ENCODE peak calls at places on chromosomes 3 and 15, in nine cellular contexts. R is lower leg skin, U is testis, D is coronary artery, N is neural crest cell, Z is fibroblast of villous mesenchyme, O is IMR-90, P is GM23338, G is AG10803. Y is an unnamed sample.

GRCh38 chr3:123025642-123026521 is 1.7 kb downstream of the SEMA5B start:
- DNase-seq in Z (no peak), D (peak), P (peak), O (no peak), G (no peak), U (no peak), R (no peak), N (peak), Y (peak)

GRCh38 chr3:170000051-170000450 is 33.4 kb downstream of the SEC62 start:
- DNase-seq in P (no peak), D (no peak), O (no peak), N (no peak), Z (no peak), R (no peak), G (no peak), U (no peak), Y (no peak)

GRCh38 chr15:96353931-96354730 is 23.6 kb downstream of the NR2F2 start:
- DNase-seq in Z (peak), U (peak), G (no peak), D (peak), O (peak), N (peak), R (peak), P (peak), Y (peak)

GRCh38 chr3:192237992-192238608 is 489.2 kb downstream of the FGF12 start:
- DNase-seq in R (no peak), N (no peak), D (no peak), Z (no peak), P (peak), O (no peak), G (no peak), U (no peak), Y (peak)

GRCh38 chr15:95799286-95800187 is 531.0 kb upstream of the NR2F2 start:
- DNase-seq in D (no peak), N (no peak), R (no peak), P (no peak), G (peak), U (no peak), Z (peak), O (peak), Y (no peak)

GRCh38 chr15:74621936-74622335 is 6.3 kb downstream of the CLK3 start:
- DNase-seq in R (no peak), U (no peak), G (no peak), O (no peak), P (peak), D (no peak), N (no peak), Z (no peak), Y (no peak)

GRCh38 chr15:69035205-69035917 is 20.9 kb downstream of the NOX5 start:
- DNase-seq in P (peak), O (no peak), G (no peak), U (no peak), N (peak), Z (no peak), R (peak), D (peak), Y (peak)

GRCh38 chr3:45075821-45076625 is 49.9 kb downstream of the CLEC3B start:
- DNase-seq in O (no peak), Z (no peak), D (no peak), N (no peak), U (no peak), P (no peak), G (no peak), R (no peak), Y (no peak)

GRCh38 chr3:149224736-149225594 is 3.3 kb upstream of the CP start:
- DNase-seq in P (no peak), G (peak), D (no peak), R (no peak), U (no peak), Z (peak), O (peak), N (no peak), Y (no peak)

GRCh38 chr3:26452363-26452762 is 170.2 kb upstream of the LRRC3B start:
- DNase-seq in G (no peak), N (no peak), O (no peak), U (no peak), Z (no peak), D (no peak), R (no peak), P (no peak), Y (no peak)

GRCh38 chr3:171384101-171384891 is 75.9 kb downstream of the TNIK start:
- DNase-seq in O (peak), N (no peak), Z (peak), P (peak), U (no peak), G (no peak), R (no peak), D (no peak), Y (no peak)

GRCh38 chr3:101898752-101899169 is 49.4 kb downstream of the NFKBIZ start:
- DNase-seq in U (no peak), P (no peak), G (no peak), D (no peak), N (no peak), R (no peak), Z (no peak), O (no peak), Y (no peak)

GRCh38 chr3:61638721-61639120 is 77.3 kb downstream of the PTPRG start:
- DNase-seq in P (no peak), Z (peak), R (no peak), U (no peak), O (peak), N (no peak), G (peak), D (no peak), Y (no peak)

GRCh38 chr15:50996641-50997040 is 88.2 kb downstream of the AP4E1 start:
- DNase-seq in G (peak), U (no peak), D (no peak), N (no peak), O (peak), Z (no peak), P (no peak), R (no peak), Y (no peak)

GRCh38 chr3:88113311-88114162 is 36.2 kb upstream of the C3orf38 start:
- DNase-seq in N (peak), U (peak), O (peak), Z (peak), G (peak), D (no peak), R (no peak), P (peak), Y (peak)

GRCh38 chr3:188861847-188862740 is 309.7 kb upstream of the TPRG1 start:
- DNase-seq in O (peak), N (no peak), Z (peak), D (no peak), P (no peak), R (no peak), G (peak), U (no peak), Y (no peak)

GRCh38 chr15:30827625-30828303 is 76.0 kb upstream of the FAN1 start:
- DNase-seq in O (no peak), Z (no peak), U (no peak), P (no peak), R (no peak), G (no peak), N (no peak), D (no peak), Y (no peak)

GRCh38 chr15:50259276-50259675 is 6.2 kb downstream of the HDC start:
- DNase-seq in G (no peak), U (no peak), R (no peak), D (no peak), Z (no peak), N (no peak), P (no peak), O (no peak), Y (no peak)

GRCh38 chr3:150411971-150412370 is 3.9 kb downstream of the TSC22D2 start:
- DNase-seq in N (no peak), U (no peak), D (no peak), P (no peak), O (peak), Z (peak), R (no peak), G (peak), Y (no peak)

GRCh38 chr3:188706176-188706575 is 465.6 kb upstream of the TPRG1 start:
- DNase-seq in R (no peak), D (no peak), Z (peak), G (no peak), O (peak), P (no peak), N (no peak), U (no peak), Y (no peak)

GRCh38 chr15:62068071-62068786 is 1.5 kb downstream of the C2CD4A start:
- DNase-seq in O (no peak), D (no peak), P (peak), U (peak), G (peak), N (peak), R (no peak), Z (peak), Y (peak)

DNA sequence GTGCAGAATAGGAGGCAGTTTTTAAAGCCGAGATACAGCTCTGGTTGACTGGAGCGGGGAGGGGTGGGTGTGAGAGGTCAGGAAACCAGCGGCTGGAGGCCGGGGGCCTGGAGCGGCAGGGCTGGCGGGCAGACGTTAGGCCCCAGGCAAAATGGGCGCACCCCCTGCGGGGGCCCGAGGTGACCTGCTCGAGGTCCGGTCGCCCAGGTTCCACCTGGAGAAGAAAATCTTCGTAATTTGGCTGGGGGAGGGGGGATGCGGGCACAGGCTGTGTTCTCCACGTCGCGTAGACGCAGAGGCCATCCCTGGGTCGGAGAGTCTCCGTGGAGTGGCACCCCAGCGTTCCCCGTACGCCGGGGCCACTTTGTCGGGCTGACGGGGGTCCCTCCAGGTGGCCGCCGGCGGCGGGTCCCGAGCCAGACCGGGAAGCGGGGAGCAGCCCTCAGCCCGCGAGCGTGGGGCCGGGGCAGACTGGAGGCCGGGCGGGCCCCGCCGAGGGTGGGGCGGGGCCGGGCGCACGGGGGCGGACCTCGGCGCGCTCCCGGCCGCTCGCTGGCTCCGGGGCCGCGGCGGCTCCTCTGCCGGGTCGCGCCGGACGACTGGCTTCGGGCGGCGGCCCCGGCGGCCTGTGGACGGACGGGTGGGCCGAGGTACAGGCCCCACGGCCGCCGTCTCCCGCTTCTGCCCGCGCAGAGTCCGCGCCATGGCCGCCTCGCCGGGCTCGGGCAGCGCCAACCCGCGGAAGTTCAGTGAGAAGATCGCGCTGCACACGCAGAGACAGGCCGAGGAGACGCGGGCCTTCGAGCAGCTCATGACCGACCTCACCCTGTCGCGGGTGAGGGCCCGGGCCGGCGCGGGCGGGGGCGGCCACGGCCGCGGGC is at the start of gene CRTC3:
- DNase-seq in G (peak), N (peak), P (peak), R (peak), Z (peak), O (peak), D (peak), U (peak), Y (peak)
- TF ChIP-seq CTCF in G (peak), N (no peak), P (no peak), R (no peak), Z (no peak), O (peak), D (no peak), U (no peak), Y (no peak)

GRCh38 chr3:186421946-186422345 is 59.9 kb upstream of the DGKG start:
- DNase-seq in O (no peak), U (no peak), D (no peak), G (no peak), Z (no peak), N (no peak), R (no peak), P (no peak), Y (no peak)

GRCh38 chr3:186427627-186428026 is 65.6 kb upstream of the DGKG start:
- DNase-seq in U (no peak), R (no peak), Z (peak), O (peak), D (no peak), N (no peak), G (no peak), P (no peak), Y (no peak)

GRCh38 chr3:186425788-186426730 is 64.0 kb upstream of the DGKG start:
- DNase-seq in G (peak), O (peak), U (no peak), D (no peak), R (no peak), N (no peak), P (peak), Z (peak), Y (no peak)
- TF ChIP-seq CTCF in G (peak), O (peak), U (no peak), D (no peak), R (no peak), N (peak), P (peak), Z (peak), Y (peak)

GRCh38 chr3:139311557-139311956 is 32.3 kb upstream of the MRPS22 start:
- DNase-seq in G (no peak), P (no peak), U (no peak), O (no peak), D (no peak), N (no peak), R (no peak), Z (no peak), Y (no peak)
- TF ChIP-seq CTCF in G (no peak), P (no peak), U (no peak), O (no peak), D (no peak), N (no peak), R (no peak), Z (no peak), Y (no peak)

GRCh38 chr3:72200332-72200731 is 415.4 kb upstream of the PROK2 start:
- DNase-seq in G (no peak), Z (no peak), O (no peak), U (no peak), R (no peak), P (no peak), D (no peak), N (no peak), Y (no peak)

GRCh38 chr3:72195895-72196294 is 410.9 kb upstream of the PROK2 start:
- DNase-seq in R (no peak), D (no peak), O (no peak), G (no peak), Z (no peak), U (no peak), P (no peak), N (no peak), Y (no peak)

GRCh38 chr3:72196377-72196929 is 411.5 kb upstream of the PROK2 start:
- DNase-seq in P (no peak), N (no peak), U (no peak), D (no peak), Z (no peak), O (no peak), G (no peak), R (no peak), Y (no peak)

GRCh38 chr3:72203105-72203504 is 418.2 kb upstream of the PROK2 start:
- DNase-seq in R (no peak), G (no peak), N (no peak), O (no peak), D (no peak), P (no peak), U (no peak), Z (no peak), Y (no peak)

GRCh38 chr3:72199530-72199929 is 414.6 kb upstream of the PROK2 start:
- DNase-seq in P (no peak), Z (no peak), N (no peak), U (no peak), G (no peak), O (no peak), D (no peak), R (no peak), Y (no peak)
- TF ChIP-seq CTCF in P (no peak), Z (no peak), N (no peak), U (no peak), G (no peak), O (no peak), D (no peak), R (no peak), Y (no peak)

DNA sequence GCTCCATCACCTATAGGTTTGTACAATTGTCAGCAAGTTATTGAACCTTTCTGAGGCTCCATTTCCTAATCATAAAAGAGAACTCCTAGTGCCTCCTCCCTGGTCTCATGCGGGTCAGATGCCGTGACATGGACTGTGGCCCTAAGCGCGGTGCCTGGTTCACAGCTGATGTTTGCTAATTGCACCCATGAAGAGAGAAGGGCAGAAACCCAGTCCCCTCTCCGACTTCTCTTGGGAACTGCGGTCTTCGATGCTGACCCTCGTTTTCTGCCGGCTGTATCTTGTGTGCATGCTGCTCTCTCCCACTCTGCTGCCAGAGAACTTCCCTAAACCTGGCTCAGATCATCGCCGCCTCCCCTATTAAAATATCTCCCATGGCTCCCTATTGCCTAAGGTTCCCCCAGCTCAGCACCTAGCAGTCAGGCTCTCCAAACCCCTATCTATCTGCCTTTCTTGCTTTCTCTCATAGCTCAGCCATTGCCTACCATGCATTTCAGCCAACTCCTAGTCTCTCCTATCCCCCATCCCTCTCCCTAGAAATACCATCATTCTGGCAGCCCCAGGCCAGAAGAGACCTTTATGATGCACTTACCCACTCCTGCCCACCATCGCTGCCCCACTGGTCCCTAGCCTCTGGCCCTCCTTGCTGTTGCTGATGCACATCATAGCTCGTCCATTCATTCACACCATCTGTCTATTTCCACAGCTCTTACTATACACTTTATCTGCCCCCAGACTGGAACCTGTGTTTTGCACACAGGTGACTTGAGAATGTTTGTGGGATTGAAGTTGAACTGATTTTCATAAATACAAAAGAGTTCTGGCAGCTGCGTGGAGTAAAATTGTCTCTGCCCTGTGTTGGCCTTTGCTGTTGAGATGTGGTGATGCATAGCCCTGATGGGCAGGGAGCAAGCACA is 6.6 kb downstream of the ISG20 start:
- DNase-seq in G (no peak), D (peak), R (peak), P (no peak), U (no peak), Z (no peak), N (no peak), O (no peak), Y (no peak)
- TF ChIP-seq CTCF in G (no peak), D (no peak), R (no peak), P (no peak), U (no peak), Z (no peak), N (no peak), O (no peak), Y (no peak)

DNA sequence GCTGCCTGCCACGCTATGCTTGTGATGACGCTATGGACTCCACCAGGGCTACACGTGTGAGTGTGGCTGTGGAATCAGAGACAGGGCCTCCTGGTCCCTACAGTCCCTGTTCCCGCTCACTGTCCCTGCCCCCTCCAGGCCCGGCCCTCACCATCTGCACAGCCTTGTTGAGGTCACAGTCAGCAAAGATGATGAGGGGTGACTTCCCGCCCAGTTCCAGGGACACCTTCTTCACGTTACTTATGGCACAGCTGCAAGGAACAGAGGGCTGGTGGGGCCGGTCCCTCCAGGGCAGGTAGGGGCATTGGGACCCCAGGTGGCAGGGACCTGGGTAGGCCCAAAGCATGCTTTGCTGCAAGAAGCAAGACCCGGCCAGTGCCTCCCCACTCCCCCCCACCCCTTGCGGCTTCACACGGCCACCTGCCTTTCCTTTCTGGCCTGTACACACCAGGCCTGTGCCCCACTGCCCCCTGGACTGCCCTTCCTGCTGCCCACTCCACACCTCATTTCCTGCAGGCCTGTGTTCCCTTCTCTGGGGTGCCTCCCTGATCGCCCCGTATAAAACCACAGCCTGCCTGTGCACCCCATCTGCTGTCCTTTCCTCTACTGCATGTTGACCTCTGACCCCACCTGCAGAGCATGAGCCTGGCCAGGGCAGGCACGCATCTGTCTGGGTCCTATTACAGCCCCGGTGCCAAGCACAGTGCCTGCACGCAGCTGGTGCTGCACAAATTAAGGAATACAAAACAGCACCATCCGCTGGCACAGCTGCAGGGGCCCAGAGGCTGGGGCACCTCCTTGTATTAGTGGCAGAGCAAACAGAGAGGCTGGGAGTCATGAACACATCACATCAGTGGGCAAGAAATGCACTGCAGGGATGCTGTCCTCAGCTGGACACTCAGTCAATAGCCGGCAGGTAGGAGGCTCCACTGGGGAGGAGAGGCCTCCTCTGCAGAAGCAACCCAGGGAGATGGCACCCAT is 30.8 kb upstream of the SLC41A3 start:
- DNase-seq in R (peak), N (no peak), G (no peak), P (no peak), D (no peak), U (no peak), Z (no peak), O (no peak), Y (no peak)
- TF ChIP-seq CTCF in R (no peak), N (no peak), G (no peak), P (no peak), D (no peak), U (no peak), Z (no peak), O (no peak), Y (no peak)

GRCh38 chr15:92077353-92078080 is 224.0 kb downstream of the SLCO3A1 start:
- DNase-seq in G (peak), N (peak), U (peak), P (peak), O (peak), R (peak), Z (peak), D (no peak), Y (peak)

GRCh38 chr15:92078270-92078669 is 224.8 kb downstream of the SLCO3A1 start:
- DNase-seq in D (no peak), U (no peak), Z (no peak), P (no peak), N (no peak), R (no peak), G (no peak), O (no peak), Y (no peak)

GRCh38 chr15:92079647-92080255 is 226.2 kb downstream of the SLCO3A1 start:
- DNase-seq in O (no peak), U (no peak), Z (no peak), G (no peak), R (no peak), P (no peak), D (no peak), N (no peak), Y (peak)

GRCh38 chr15:92076536-92076935 is 223.0 kb downstream of the SLCO3A1 start:
- DNase-seq in R (no peak), O (no peak), G (no peak), U (no peak), Z (no peak), N (no peak), D (no peak), P (no peak), Y (no peak)

DNA sequence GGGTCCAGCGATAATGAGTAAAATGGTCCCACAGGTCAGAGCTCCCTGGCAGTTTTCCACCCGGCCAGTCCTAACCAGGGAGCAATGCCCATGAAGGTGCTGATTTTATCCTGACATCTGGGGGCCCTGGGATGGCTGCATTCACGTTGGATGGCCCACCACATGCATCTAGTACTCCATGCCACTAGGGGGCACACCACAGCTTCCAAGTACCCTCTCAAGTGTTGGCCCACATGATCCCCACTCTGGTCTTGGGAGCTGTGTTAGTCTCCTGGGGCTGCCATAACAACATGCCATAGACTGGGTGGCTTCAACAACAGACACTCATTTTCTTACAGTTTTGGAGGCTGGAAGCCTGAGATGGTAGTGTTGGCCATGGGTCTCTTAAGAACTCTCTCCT is 225.5 kb downstream of the SLCO3A1 start:
- DNase-seq in Z (no peak), R (no peak), U (peak), O (no peak), D (no peak), N (no peak), G (no peak), P (peak), Y (peak)
- TF ChIP-seq CTCF in Z (no peak), R (no peak), U (peak), O (peak), D (no peak), N (peak), G (peak), P (peak), Y (peak)